ENCODE peak calls at places on chromosomes 12 and 14, in five cellular contexts. I, L, B, A and X are unnamed samples.

GRCh38 chr12:56387152-56387551 is 24.5 kb upstream of the APOF start:
- DNase-seq in I (no peak), L (no peak), B (no peak), A (no peak), X (no peak)

GRCh38 chr14:65101631-65102440 is 481 bp downstream of the MAX start:
- DNase-seq in I (no peak), L (no peak), B (peak), A (peak), X (no peak)

GRCh38 chr12:68286396-68286795 is 33.0 kb upstream of the IL22 start:
- DNase-seq in I (no peak), L (no peak), B (no peak), A (no peak), X (no peak)

GRCh38 chr14:64089920-64090319 is 204.3 kb downstream of the ESR2 start:
- DNase-seq in I (no peak), L (no peak), B (no peak), A (no peak), X (no peak)

GRCh38 chr14:101915871-101916815 is 48.2 kb upstream of the DYNC1H1 start:
- DNase-seq in I (no peak), L (no peak), B (no peak), A (no peak), X (no peak)

GRCh38 chr14:90461425-90461824 is 64.6 kb downstream of the CALM1 start:
- DNase-seq in I (no peak), L (no peak), B (no peak), A (no peak), X (no peak)

GRCh38 chr14:54567634-54568561 is 970 bp downstream of the SAMD4A start:
- DNase-seq in I (no peak), L (peak), B (peak), A (peak), X (no peak)

GRCh38 chr12:120816363-120816762 is 87.8 kb downstream of the SPPL3 start:
- DNase-seq in I (no peak), L (no peak), B (no peak), A (no peak), X (no peak)

GRCh38 chr14:29851397-29851796 is 76.2 kb downstream of the PRKD1 start:
- DNase-seq in I (no peak), L (no peak), B (no peak), A (no peak), X (no peak)

GRCh38 chr14:68164723-68165122 is 345.1 kb downstream of the RAD51B start:
- DNase-seq in I (no peak), L (no peak), B (no peak), A (no peak), X (no peak)